ENCODE peak calls at places on chromosomes 6 and 20, in seven cellular contexts. F is IMR-90, R is neural progenitor cell, J is lower lobe of right lung, Y is endodermal cell, M is body of pancreas, D is AG04450. S is an unnamed sample.

GRCh38 chr20:371755-372542 is 8.6 kb upstream of the TRIB3 start:
- DNase-seq in F (peak; percentile 88), R (no peak), Y (no peak), J (peak; percentile 92), D (no peak), M (peak; percentile 85), S (no peak)

GRCh38 chr6:116239256-116239655 is 14.6 kb downstream of the TSPYL4 start:
- DNase-seq in R (no peak), J (no peak), D (no peak), F (no peak), M (no peak), Y (no peak), S (no peak)

GRCh38 chr6:25041676-25042598 is 106.2 kb upstream of the RIPOR2 start:
- DNase-seq in F (no peak), D (no peak), M (no peak), J (no peak), Y (peak; percentile 57), R (no peak), S (no peak)

GRCh38 chr20:38175221-38176030 is 10.4 kb upstream of the TGM2 start:
- DNase-seq in D (no peak), F (no peak), J (no peak), Y (peak; percentile 59), M (no peak), R (peak; percentile 62), S (no peak)

GRCh38 chr20:16701296-16701695 is 28.5 kb upstream of the SNRPB2 start:
- DNase-seq in D (no peak), M (no peak), R (peak; percentile 18), F (no peak), J (no peak), Y (peak; percentile 59), S (no peak)

GRCh38 chr20:24657211-24657610 is 187.8 kb downstream of the SYNDIG1 start:
- DNase-seq in R (no peak), D (no peak), Y (no peak), J (no peak), F (peak; percentile 22), M (peak; percentile 13), S (no peak)

GRCh38 chr6:35063701-35064507 is 77.2 kb downstream of the TCP11 start:
- DNase-seq in J (no peak), R (no peak), D (no peak), M (no peak), F (no peak), Y (no peak), S (no peak)

GRCh38 chr6:105482227-105482839 is 79.5 kb upstream of the PREP start:
- DNase-seq in D (no peak), J (no peak), Y (no peak), F (peak; percentile 38), R (no peak), M (peak; percentile 21), S (no peak)

GRCh38 chr20:20143646-20144045 is 91.3 kb downstream of the CFAP61 start:
- DNase-seq in Y (no peak), R (peak; percentile 18), J (no peak), D (no peak), F (no peak), M (no peak), S (no peak)

GRCh38 chr6:169342655-169343054 is 89.0 kb upstream of the THBS2 start:
- DNase-seq in Y (no peak), R (no peak), M (no peak), D (no peak), F (no peak), J (no peak), S (no peak)

GRCh38 chr6:129153257-129153656 is 270.3 kb downstream of the LAMA2 start:
- DNase-seq in D (no peak), R (no peak), F (no peak), M (no peak), J (no peak), Y (no peak), S (no peak)

GRCh38 chr6:1611572-1612385 is 2.1 kb downstream of the FOXC1 start:
- DNase-seq in F (peak; percentile 53), R (peak; percentile 56), M (no peak), J (no peak), D (no peak), Y (peak; percentile 88), S (no peak)

GRCh38 chr6:85394853-85395538 is 54.9 kb upstream of the NT5E start:
- DNase-seq in M (no peak), J (no peak), F (peak; percentile 47), D (no peak), R (no peak), Y (no peak), S (no peak)

GRCh38 chr6:112296122-112296521 is 41.8 kb upstream of the LAMA4 start:
- DNase-seq in D (no peak), Y (peak; percentile 84), J (no peak), M (no peak), F (peak; percentile 67), R (peak; percentile 57), S (peak; percentile 31)

GRCh38 chr6:112287836-112288235 is 33.5 kb upstream of the LAMA4 start:
- DNase-seq in J (no peak), F (peak; percentile 24), R (no peak), Y (no peak), M (no peak), D (no peak), S (no peak)

GRCh38 chr6:112286756-112287155 is 32.4 kb upstream of the LAMA4 start:
- DNase-seq in Y (no peak), D (no peak), M (no peak), R (no peak), F (no peak), J (no peak), S (no peak)

GRCh38 chr6:112289039-112289566 is 34.7 kb upstream of the LAMA4 start:
- DNase-seq in Y (no peak), D (peak; percentile 94), R (peak; percentile 33), M (peak; percentile 46), J (peak; percentile 40), F (peak; percentile 96), S (no peak)

GRCh38 chr6:112291161-112291762 is 36.9 kb upstream of the LAMA4 start:
- DNase-seq in F (no peak), Y (no peak), R (no peak), M (no peak), D (no peak), J (no peak), S (no peak)
- TF ChIP-seq CTCF in F (no peak), Y (no peak), R (no peak), M (no peak), D (no peak), J (no peak), S (no peak)

DNA sequence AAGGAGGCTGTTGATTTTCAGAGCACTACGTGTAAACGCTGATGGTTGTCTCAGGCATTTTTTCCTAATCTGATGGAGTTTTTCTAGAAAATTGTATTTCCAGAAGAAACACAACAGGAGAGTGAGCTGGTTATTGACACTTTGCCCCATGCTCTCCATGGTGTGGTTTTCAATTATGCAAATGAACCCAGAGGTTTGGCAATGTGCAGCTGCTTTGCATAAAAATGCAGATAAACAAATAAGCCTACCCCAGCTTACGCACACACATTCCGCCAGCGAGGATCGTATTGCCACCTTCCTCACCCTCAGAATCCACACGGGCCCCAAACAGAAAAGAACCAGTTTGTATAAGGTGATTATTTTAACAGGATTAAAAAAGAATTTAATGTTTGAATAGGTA is 45.1 kb upstream of the FRMD1 start:
- DNase-seq in D (no peak), F (no peak), M (no peak), Y (peak; percentile 26), J (no peak), R (no peak), S (no peak)
- TF ChIP-seq CTCF in D (no peak), F (no peak), M (no peak), Y (no peak), J (no peak), R (no peak), S (no peak)

DNA sequence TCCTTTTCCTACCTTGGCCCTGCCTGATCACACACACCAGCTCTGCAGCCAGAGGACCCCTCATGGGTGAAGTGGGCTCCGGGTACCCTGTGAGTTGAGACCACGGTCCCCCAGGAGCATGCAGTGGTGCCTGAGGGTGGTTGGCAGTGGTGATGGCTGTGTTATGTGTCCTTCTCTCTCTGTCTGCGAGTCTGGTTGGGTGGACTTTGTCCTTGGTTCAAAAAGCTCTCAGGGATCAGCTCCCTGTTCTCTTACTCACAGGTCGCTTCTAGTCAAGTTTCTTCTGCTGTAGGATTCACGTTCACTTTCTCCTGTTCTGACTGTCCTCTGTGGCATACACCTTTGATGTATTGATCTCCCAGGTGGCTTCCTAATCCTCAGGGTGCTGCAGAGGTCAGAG is 84.6 kb downstream of the TXNDC5 start:
- DNase-seq in D (no peak), M (no peak), Y (no peak), J (no peak), R (no peak), F (no peak), S (no peak)
- TF ChIP-seq CTCF in D (no peak), M (no peak), Y (no peak), J (no peak), R (no peak), F (no peak), S (no peak)

GRCh38 chr6:17705778-17706579 is 746 bp downstream of the NUP153 start:
- DNase-seq in M (peak; percentile 66), Y (peak; percentile 85), D (peak; percentile 27), J (peak; percentile 78), F (peak; percentile 67), R (peak; percentile 86), S (no peak)
- TF ChIP-seq CTCF in M (no peak), Y (peak; percentile 40), D (no peak), J (no peak), F (peak; percentile 11), R (peak; percentile 8), S (peak; percentile 13)

DNA sequence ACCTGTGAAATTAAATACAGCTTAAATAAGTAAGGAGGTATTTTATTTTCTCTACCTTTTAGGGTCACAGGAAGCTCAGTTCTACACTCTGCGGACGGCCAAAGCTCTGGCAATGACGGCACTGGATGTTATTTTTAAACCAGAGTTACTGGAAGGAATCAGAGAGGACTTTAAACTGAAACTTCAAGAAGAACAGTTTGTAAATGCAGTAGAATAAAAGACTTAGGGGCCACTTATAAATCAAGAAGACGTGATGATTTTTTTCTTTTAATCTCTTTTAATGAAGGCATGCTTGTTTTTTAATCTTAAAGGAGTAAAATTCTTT is 16.2 kb downstream of the PM20D2 start:
- DNase-seq in M (no peak), R (no peak), F (no peak), J (no peak), D (no peak), Y (no peak), S (no peak)
- TF ChIP-seq CTCF in M (no peak), R (no peak), F (no peak), J (no peak), D (no peak), Y (no peak), S (no peak)